ENCODE peak calls at places on chromosomes 12 and 14, in seven cellular contexts. C is H9, F is mesendoderm, N is trophoblast cell, Z is mesenchymal stem cell, O is H1, A is neuronal stem cell. T is an unnamed sample.
A peak's percentile ranks its signal among the peaks of the same experiment; 100 is the strongest.

GRCh38 chr12:115763376-115763775 is 514.1 kb downstream of the MED13L start:
- DNase-seq in F (no peak), Z (no peak), C (no peak), N (no peak), A (no peak), O (no peak), T (no peak)

GRCh38 chr12:125208942-125209341 is 143.7 kb downstream of the AACS start:
- DNase-seq in C (no peak), N (no peak), Z (no peak), F (no peak), O (no peak), A (no peak), T (no peak)

GRCh38 chr12:88472775-88473174 is 107.5 kb downstream of the KITLG start:
- DNase-seq in N (no peak), A (no peak), Z (peak; percentile 28), O (no peak), F (no peak), C (no peak), T (peak; percentile 82)

GRCh38 chr14:76995279-76996035 is 33.1 kb downstream of the IRF2BPL start:
- DNase-seq in F (no peak), O (peak; percentile 52), C (no peak), Z (no peak), N (no peak), A (no peak), T (no peak)

GRCh38 chr12:107319536-107320030 is 226.2 kb upstream of the CRY1 start:
- DNase-seq in C (no peak), N (no peak), Z (no peak), O (no peak), F (no peak), A (no peak), T (no peak)

GRCh38 chr12:40105265-40105514 is 691 bp downstream of the SLC2A13 start:
- DNase-seq in N (peak; percentile 33), Z (no peak), A (peak; percentile 33), O (no peak), F (no peak), C (no peak), T (no peak)

GRCh38 chr14:100305446-100306255 is 593 bp downstream of the SLC25A29 start:
- DNase-seq in O (peak; percentile 69), N (no peak), A (no peak), F (peak; percentile 42), Z (no peak), C (peak; percentile 57), T (no peak)

GRCh38 chr12:67394600-67394999 is 125.4 kb downstream of the CAND1 start:
- DNase-seq in F (peak; percentile 8), O (no peak), C (peak; percentile 61), N (peak; percentile 54), Z (no peak), A (no peak), T (peak; percentile 57)

GRCh38 chr12:43742106-43742505 is 16.5 kb downstream of the PUS7L start:
- DNase-seq in N (peak; percentile 19), O (no peak), F (no peak), A (no peak), Z (peak; percentile 76), C (no peak), T (peak; percentile 94)

GRCh38 chr12:52058631-52059324 is 7.5 kb downstream of the NR4A1 start:
- DNase-seq in C (no peak), N (no peak), O (no peak), A (no peak), Z (peak; percentile 64), F (no peak), T (peak; percentile 54)

GRCh38 chr12:92866418-92866817 is 62.7 kb downstream of the EEA1 start:
- DNase-seq in O (no peak), N (no peak), C (no peak), Z (no peak), F (peak; percentile 26), A (no peak), T (no peak)

GRCh38 chr14:32478027-32478426 is 148.9 kb downstream of the AKAP6 start:
- DNase-seq in F (no peak), O (no peak), C (no peak), Z (no peak), N (peak; percentile 74), A (no peak), T (no peak)

GRCh38 chr12:12159988-12160387 is 89.2 kb downstream of the BCL2L14 start:
- DNase-seq in Z (no peak), C (no peak), O (no peak), N (no peak), F (no peak), A (no peak), T (peak; percentile 53)

GRCh38 chr12:103778781-103779180 is 62.3 kb downstream of the NT5DC3 start:
- DNase-seq in A (no peak), C (no peak), O (no peak), F (no peak), Z (peak; percentile 39), N (no peak), T (no peak)

GRCh38 chr12:103772367-103773108 is 68.5 kb downstream of the NT5DC3 start:
- DNase-seq in F (no peak), O (no peak), C (no peak), A (no peak), Z (no peak), N (no peak), T (no peak)

GRCh38 chr12:103773109-103773905 is 67.7 kb downstream of the NT5DC3 start:
- DNase-seq in C (no peak), F (no peak), O (no peak), A (no peak), N (no peak), Z (no peak), T (peak; percentile 17)

GRCh38 chr12:103771466-103771865 is 69.6 kb downstream of the NT5DC3 start:
- DNase-seq in F (peak; percentile 84), A (no peak), C (peak; percentile 81), N (peak; percentile 29), O (peak; percentile 76), Z (peak; percentile 60), T (peak; percentile 44)

GRCh38 chr12:103774977-103775560 is 66.0 kb downstream of the NT5DC3 start:
- DNase-seq in C (no peak), Z (no peak), N (no peak), A (no peak), F (no peak), O (no peak), T (no peak)
- H3K23ac ChIP-seq in C (no peak overlapping the region), Z (no peak overlapping the region), N (no peak overlapping the region), A (no peak overlapping the region), F (no peak overlapping the region), O (no peak overlapping the region), T (no peak overlapping the region)

GRCh38 chr12:128551266-128552025 is 272.3 kb downstream of the SLC15A4 start:
- DNase-seq in C (no peak), A (no peak), F (no peak), N (no peak), O (no peak), Z (no peak), T (no peak)

GRCh38 chr12:128543971-128544370 is 277.0 kb downstream of the TMEM132C start:
- DNase-seq in A (no peak), Z (no peak), F (no peak), N (no peak), C (no peak), O (no peak), T (no peak)

DNA sequence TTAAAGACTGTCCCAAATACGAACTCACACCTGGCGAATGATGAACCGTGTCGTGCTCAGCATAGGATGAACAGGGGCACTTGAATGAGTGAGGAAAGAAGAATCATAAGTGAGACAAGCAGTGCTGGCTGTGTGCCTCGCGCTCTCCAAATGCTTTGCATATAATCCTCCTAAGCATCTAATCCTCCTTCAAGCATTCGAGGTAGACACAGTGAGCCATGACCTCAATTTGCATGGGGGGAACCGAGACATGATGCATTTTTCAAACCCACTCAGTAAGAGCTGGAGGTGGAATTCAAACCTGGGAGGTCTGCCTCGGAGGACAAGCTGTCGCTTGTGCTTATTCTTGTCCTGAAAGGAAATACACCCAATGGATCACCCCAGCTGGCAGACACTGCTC is 274.1 kb downstream of the SLC15A4 start:
- DNase-seq in A (no peak), C (no peak), Z (no peak), O (no peak), N (no peak), F (no peak), T (no peak)
- H3K23ac ChIP-seq in A (no peak overlapping the region), C (no peak overlapping the region), Z (no peak overlapping the region), O (no peak overlapping the region), N (no peak overlapping the region), F (no peak overlapping the region), T (no peak overlapping the region)

GRCh38 chr12:83276904-83277303 is 590.2 kb downstream of the TMTC2 start:
- DNase-seq in O (no peak), Z (no peak), C (no peak), A (no peak), F (no peak), N (no peak), T (no peak)
- H3K23ac ChIP-seq in O (no peak overlapping the region), Z (no peak overlapping the region), C (no peak overlapping the region), A (no peak overlapping the region), F (no peak overlapping the region), N (no peak overlapping the region), T (no peak overlapping the region)

GRCh38 chr12:102050660-102051430 is 10.9 kb downstream of the WASHC3 start:
- DNase-seq in A (no peak), C (no peak), Z (no peak), F (no peak), N (no peak), O (no peak), T (no peak)

GRCh38 chr12:102051431-102051965 is 10.3 kb downstream of the WASHC3 start:
- DNase-seq in O (no peak), F (no peak), Z (no peak), C (no peak), A (no peak), N (no peak), T (no peak)

GRCh38 chr12:102052192-102053061 is 9.4 kb downstream of the WASHC3 start:
- DNase-seq in N (no peak), A (no peak), Z (no peak), F (no peak), O (no peak), C (peak; percentile 48), T (no peak)

GRCh38 chr12:102054345-102054744 is 7.4 kb downstream of the WASHC3 start:
- DNase-seq in Z (no peak), F (no peak), N (no peak), C (no peak), O (no peak), A (no peak), T (no peak)

GRCh38 chr12:102053062-102053349 is 8.8 kb downstream of the WASHC3 start:
- DNase-seq in O (no peak), C (no peak), F (no peak), N (no peak), Z (no peak), A (no peak), T (no peak)
- H3K23ac ChIP-seq in O (no peak overlapping the region), C (no peak overlapping the region), F (no peak overlapping the region), N (no peak overlapping the region), Z (no peak overlapping the region), A (no peak overlapping the region), T (no peak overlapping the region)

GRCh38 chr12:16756833-16757552 is 151.0 kb upstream of the LMO3 start:
- DNase-seq in F (peak; percentile 7), A (peak; percentile 31), N (no peak), C (no peak), O (no peak), Z (no peak), T (no peak)
- H3K23ac ChIP-seq in F (no peak overlapping the region), A (no peak overlapping the region), N (no peak overlapping the region), C (no peak overlapping the region), O (no peak overlapping the region), Z (no peak overlapping the region), T (no peak overlapping the region)

T was measured in IMR-90.